ENCODE peak calls at places on chromosomes 13 and 19, in five cellular contexts. Y is tibial nerve; E is left lung; B is CD8-positive, alpha-beta T cell; T is colonic mucosa. P is an unnamed sample.
A peak's percentile ranks its signal among the peaks of the same experiment; 100 is the strongest.

GRCh38 chr13:110308377-110309158 is 1.5 kb downstream of the COL4A2 start:
- DNase-seq in Y (no peak), E (peak; percentile 43), B (no peak), T (peak; percentile 69), P (no peak)

GRCh38 chr13:79932556-79932955 is 408.4 kb downstream of the SPRY2 start:
- DNase-seq in Y (no peak), E (no peak), B (no peak), T (no peak), P (no peak)

GRCh38 chr13:82116422-82116989 is 1765.8 kb downstream of the SLITRK1 start:
- DNase-seq in Y (no peak), E (no peak), B (no peak), T (no peak), P (no peak)

GRCh38 chr13:70253411-70253810 is 145.2 kb upstream of the KLHL1 start:
- DNase-seq in Y (no peak), E (no peak), B (no peak), T (no peak), P (no peak)

GRCh38 chr13:98837896-98838295 is 85.4 kb upstream of the SLC15A1 start:
- DNase-seq in Y (no peak), E (no peak), B (no peak), T (no peak), P (no peak)

GRCh38 chr13:98056839-98057410 is 86.0 kb upstream of the FARP1 start:
- DNase-seq in Y (no peak), E (no peak), B (no peak), T (no peak), P (no peak)

GRCh38 chr19:47226426-47227346 is 4.3 kb downstream of the BBC3 start:
- DNase-seq in Y (peak; percentile 72), E (peak; percentile 94), B (peak; percentile 36), T (peak; percentile 95), P (no peak)

GRCh38 chr19:56507446-56508281 is at the start of gene ZNF471:
- DNase-seq in Y (peak; percentile 95), E (peak; percentile 97), B (peak; percentile 88), T (peak; percentile 97), P (peak; percentile 71)

GRCh38 chr13:31209172-31209818 is 9.5 kb downstream of the B3GLCT start:
- DNase-seq in Y (no peak), E (no peak), B (no peak), T (no peak), P (no peak)

GRCh38 chr19:7527516-7528191 is 5.2 kb downstream of the MCOLN1 start:
- DNase-seq in Y (no peak), E (peak; percentile 90), B (no peak), T (no peak), P (no peak)

GRCh38 chr19:10105241-10106099 is 692 bp upstream of the PPAN start:
- DNase-seq in Y (no peak), E (no peak), B (peak; percentile 62), T (peak; percentile 20), P (no peak)

GRCh38 chr19:16303755-16304154 is 20.9 kb upstream of the KLF2 start:
- DNase-seq in Y (no peak), E (no peak), B (no peak), T (no peak), P (no peak)

GRCh38 chr19:12779162-12779993 is 4.0 kb upstream of the HOOK2 start:
- DNase-seq in Y (no peak), E (no peak), B (no peak), T (peak; percentile 51), P (no peak)

GRCh38 chr19:6074709-6075403 is 35.4 kb downstream of the RFX2 start:
- DNase-seq in Y (no peak), E (no peak), B (no peak), T (no peak), P (no peak)

GRCh38 chr13:90365130-90365529 is 982.4 kb upstream of the MIR17HG start:
- DNase-seq in Y (no peak), E (no peak), B (no peak), T (no peak), P (no peak)

GRCh38 chr13:74289130-74289529 is 154.9 kb upstream of the KLF12 start:
- DNase-seq in Y (no peak), E (no peak), B (no peak), T (no peak), P (no peak)

GRCh38 chr19:48975947-48976847 is 11.1 kb downstream of the FTL start:
- DNase-seq in Y (no peak), E (no peak), B (peak; percentile 32), T (no peak), P (no peak)

GRCh38 chr19:30670562-30671513 is 298.7 kb downstream of the ZNF536 start:
- DNase-seq in Y (no peak), E (no peak), B (no peak), T (no peak), P (no peak)

GRCh38 chr19:47270408-47270807 is 4.3 kb upstream of the INAFM1 start:
- DNase-seq in Y (no peak), E (no peak), B (no peak), T (no peak), P (no peak)

GRCh38 chr19:33402421-33403220 is 29.1 kb downstream of the CEBPG start:
- DNase-seq in Y (peak; percentile 9), E (peak; percentile 74), B (no peak), T (no peak), P (no peak)

GRCh38 chr19:7326105-7326877 is 22.4 kb upstream of the ARHGEF18 start:
- DNase-seq in Y (no peak), E (no peak), B (peak; percentile 41), T (peak; percentile 79), P (no peak)

GRCh38 chr19:36331353-36332228 is 47.4 kb downstream of the ZFP14 start:
- DNase-seq in Y (peak; percentile 55), E (peak; percentile 69), B (peak; percentile 31), T (peak; percentile 87), P (peak; percentile 52)

DNA sequence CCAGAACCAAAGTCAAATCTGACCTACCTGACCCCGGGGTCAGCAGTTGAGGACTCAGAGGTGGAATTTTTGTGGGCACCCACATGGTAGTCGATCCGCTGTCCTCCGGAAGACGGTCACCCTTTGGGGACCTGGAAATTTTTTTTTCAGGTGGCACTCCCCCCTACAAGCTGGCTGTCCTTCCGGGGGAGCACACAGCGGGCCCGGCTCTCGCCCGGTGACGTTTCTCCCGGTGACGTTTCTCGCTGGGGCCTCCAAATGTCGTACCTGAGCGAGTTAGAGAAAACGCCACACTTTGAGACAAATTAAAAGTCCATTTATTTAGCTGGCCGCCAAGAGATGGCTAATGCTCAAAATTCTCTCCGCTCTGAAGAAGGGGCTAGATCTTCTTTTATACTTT is 48.8 kb downstream of the ZFP14 start:
- DNase-seq in Y (no peak), E (no peak), B (no peak), T (no peak), P (no peak)
- H3K9me3 ChIP-seq in Y (peaks cover 75% of the 10 kb centered on the region), E (peaks cover 77% of the 10 kb centered on the region), B (peaks cover 17% of the 10 kb centered on the region), T (no peaks in the 10 kb centered on the region), P (peaks cover 5% of the 10 kb centered on the region)

DNA sequence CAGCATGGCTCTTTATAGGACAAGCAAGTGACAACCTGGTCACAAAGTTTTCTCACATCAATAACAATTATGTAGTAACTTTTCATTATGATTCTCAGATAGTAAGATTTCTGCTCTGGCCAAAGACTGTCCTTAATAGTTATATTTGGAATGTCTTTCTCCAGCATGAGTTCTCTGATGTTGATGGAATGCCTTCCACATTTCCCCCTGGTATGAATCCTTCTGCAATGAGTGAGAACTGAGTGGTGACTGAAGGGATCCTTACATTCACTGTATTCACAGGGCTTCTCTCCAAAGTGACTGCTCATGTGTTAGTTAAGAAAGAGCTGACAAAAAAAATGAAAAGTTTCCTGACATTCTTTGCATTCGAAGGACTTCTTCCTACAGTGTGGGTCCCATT is 13.2 kb downstream of the ZNF550 start:
- DNase-seq in Y (no peak), E (no peak), B (no peak), T (no peak), P (no peak)
- H3K9me3 ChIP-seq in Y (peaks cover 100% of the 10 kb centered on the region), E (peaks cover 100% of the 10 kb centered on the region), B (peaks cover 77% of the 10 kb centered on the region), T (peaks cover 11% of the 10 kb centered on the region), P (peaks cover 76% of the 10 kb centered on the region)

GRCh38 chr19:53012006-53012405 is 1.7 kb upstream of the ERVV-1 start:
- DNase-seq in Y (no peak), E (no peak), B (no peak), T (no peak), P (no peak)

GRCh38 chr19:53013621-53014020 is at the start of gene ERVV-1:
- DNase-seq in Y (no peak), E (no peak), B (no peak), T (no peak), P (no peak)

GRCh38 chr19:53019684-53020083 is 6.0 kb downstream of the ERVV-1 start:
- DNase-seq in Y (no peak), E (no peak), B (no peak), T (peak; percentile 27), P (no peak)

GRCh38 chr19:53015159-53015558 is 1.4 kb downstream of the ERVV-1 start:
- DNase-seq in Y (no peak), E (no peak), B (no peak), T (no peak), P (no peak)

DNA sequence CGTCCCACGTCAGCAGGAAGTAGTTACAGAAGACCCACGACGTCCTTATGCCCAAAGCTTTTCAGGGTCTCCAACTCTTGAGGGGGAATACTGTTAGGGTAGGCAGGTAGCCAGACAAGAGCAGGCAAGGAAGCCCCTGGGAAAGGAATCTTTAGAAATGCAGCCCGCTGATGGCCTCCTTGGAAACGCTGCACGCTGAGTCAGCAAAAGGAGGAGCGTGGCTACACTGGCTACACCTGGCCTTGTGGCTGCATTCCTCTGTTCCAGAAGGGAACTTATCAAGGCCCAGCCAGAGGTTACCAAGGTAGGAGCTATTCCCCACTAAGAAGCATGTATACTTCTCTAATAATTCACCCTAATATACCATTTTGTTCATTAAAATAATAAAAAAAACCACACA is 2.0 kb downstream of the ERVV-1 start:
- DNase-seq in Y (no peak), E (no peak), B (no peak), T (no peak), P (no peak)
- H3K9me3 ChIP-seq in Y (peaks cover 37% of the 10 kb centered on the region), E (peaks cover 86% of the 10 kb centered on the region), B (peaks cover 10% of the 10 kb centered on the region), T (no peaks in the 10 kb centered on the region), P (peaks cover 5% of the 10 kb centered on the region)

DNA sequence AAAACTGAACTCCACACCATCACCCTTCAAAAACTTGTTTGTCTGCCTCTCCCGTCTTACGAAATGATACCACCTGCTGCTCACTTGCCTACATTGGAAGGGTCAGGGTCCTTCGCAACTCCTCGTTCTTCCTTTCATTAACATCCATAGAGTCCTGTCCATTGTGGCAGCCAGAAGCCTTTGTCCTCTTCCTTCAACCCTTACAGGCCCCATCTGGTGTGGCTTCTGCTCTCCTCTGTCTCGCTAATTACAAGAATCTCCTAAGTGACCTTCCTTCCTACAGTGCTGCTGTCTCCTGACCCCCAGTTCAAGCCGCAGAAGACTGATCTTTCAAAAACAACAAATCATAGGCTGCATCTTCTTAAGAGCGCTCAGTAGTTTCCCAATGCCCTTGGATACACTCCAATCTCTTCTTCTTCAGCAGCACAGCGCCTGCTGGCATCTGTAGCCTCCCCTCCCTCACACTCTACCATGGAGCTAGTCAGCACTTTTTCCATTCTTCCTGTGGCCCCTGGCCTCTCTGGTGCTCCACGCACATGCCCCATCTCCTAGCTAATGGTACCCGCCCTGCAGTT is 382.7 kb downstream of the LIG4 start:
- DNase-seq in Y (no peak), E (no peak), B (no peak), T (no peak), P (no peak)
- H3K9me3 ChIP-seq in Y (no peaks in the 10 kb centered on the region), E (no peaks in the 10 kb centered on the region), B (no peaks in the 10 kb centered on the region), T (no peaks in the 10 kb centered on the region), P (no peaks in the 10 kb centered on the region)

GRCh38 chr19:51921949-51922348 is 5.3 kb upstream of the ZNF613 start:
- DNase-seq in Y (no peak), E (no peak), B (no peak), T (no peak), P (no peak)
- H3K9me3 ChIP-seq in Y (peaks cover 75% of the 10 kb centered on the region), E (peaks cover 92% of the 10 kb centered on the region), B (peaks cover 27% of the 10 kb centered on the region), T (peaks cover 11% of the 10 kb centered on the region), P (peaks cover 32% of the 10 kb centered on the region)

P was measured in T-helper 17 cell.